ENCODE peak calls at places on chromosomes 6 and 20, in four cellular contexts. U, R, K and H are unnamed samples.

GRCh38 chr20:23206995-23207394 is 120.9 kb upstream of the CD93 start:
- DNase-seq in U (no peak), R (no peak), K (no peak), H (no peak)

GRCh38 chr6:18415207-18415606 is 28.1 kb downstream of the RNF144B start:
- DNase-seq in U (no peak), R (peak), K (no peak), H (no peak)

GRCh38 chr6:87104657-87105056 is 9.8 kb upstream of the CGA start:
- DNase-seq in U (no peak), R (no peak), K (no peak), H (no peak)

GRCh38 chr20:13297105-13297899 is 76.2 kb downstream of the ISM1 start:
- DNase-seq in U (no peak), R (no peak), K (peak), H (no peak)

GRCh38 chr6:55825402-55826051 is 49.9 kb downstream of the BMP5 start:
- DNase-seq in U (peak), R (no peak), K (no peak), H (no peak)

GRCh38 chr20:17613328-17614175 is 43.7 kb downstream of the DSTN start:
- DNase-seq in U (no peak), R (no peak), K (no peak), H (no peak)

GRCh38 chr6:121055572-121056163 is 278.6 kb downstream of the TBC1D32 start:
- DNase-seq in U (peak), R (peak), K (peak), H (no peak)

GRCh38 chr20:40506567-40506966 is 182.5 kb downstream of the MAFB start:
- DNase-seq in U (peak), R (peak), K (peak), H (no peak)

GRCh38 chr6:33249732-33250625 is 21.7 kb downstream of the VPS52 start:
- DNase-seq in U (no peak), R (peak), K (no peak), H (no peak)

GRCh38 chr6:73732845-73733675 is 37.1 kb downstream of the CD109 start:
- DNase-seq in U (peak), R (peak), K (peak), H (no peak)

GRCh38 chr20:13929836-13930235 is 60.6 kb downstream of the SEL1L2 start:
- DNase-seq in U (no peak), R (no peak), K (no peak), H (no peak)

GRCh38 chr20:35558416-35558815 is 16.5 kb downstream of the ERGIC3 start:
- DNase-seq in U (no peak), R (peak), K (no peak), H (no peak)

GRCh38 chr6:72963946-72964345 is 261.4 kb downstream of the KHDC1L start:
- DNase-seq in U (no peak), R (no peak), K (no peak), H (no peak)

GRCh38 chr6:147548930-147549475 is 40.5 kb downstream of the SAMD5 start:
- DNase-seq in U (no peak), R (no peak), K (no peak), H (no peak)

GRCh38 chr6:158149641-158150040 is 18.4 kb downstream of the SERAC1 start:
- DNase-seq in U (no peak), R (no peak), K (no peak), H (no peak)

GRCh38 chr6:159988983-159989454 is 20.1 kb downstream of the IGF2R start:
- DNase-seq in U (no peak), R (peak), K (no peak), H (no peak)

GRCh38 chr20:60131375-60131774 is 173.2 kb downstream of the CDH26 start:
- DNase-seq in U (no peak), R (no peak), K (no peak), H (no peak)

GRCh38 chr6:167141667-167142432 is 15.9 kb downstream of the GPR31 start:
- DNase-seq in U (peak), R (peak), K (peak), H (no peak)

GRCh38 chr20:1810926-1811620 is 84.1 kb upstream of the SIRPA start:
- DNase-seq in U (no peak), R (no peak), K (peak), H (no peak)

GRCh38 chr20:25353754-25354705 is 36.6 kb downstream of the ABHD12 start:
- DNase-seq in U (no peak), R (no peak), K (no peak), H (no peak)

GRCh38 chr6:149445095-149445466 is 39.7 kb downstream of the ZC3H12D start:
- DNase-seq in U (no peak), R (no peak), K (no peak), H (no peak)

GRCh38 chr6:170056329-170056728 is 234.5 kb downstream of the DLL1 start:
- DNase-seq in U (no peak), R (no peak), K (no peak), H (peak)

GRCh38 chr6:16483315-16483875 is 245.0 kb downstream of the GMPR start:
- DNase-seq in U (no peak), R (no peak), K (no peak), H (no peak)

GRCh38 chr20:64009811-64010387 is 26.1 kb upstream of the C20orf204 start:
- DNase-seq in U (no peak), R (no peak), K (no peak), H (no peak)

GRCh38 chr20:1212607-1213396 is 9.5 kb downstream of the C20orf202 start:
- DNase-seq in U (peak), R (peak), K (peak), H (peak)

GRCh38 chr6:4973415-4973814 is 30.4 kb downstream of the RPP40 start:
- DNase-seq in U (no peak), R (no peak), K (no peak), H (no peak)

GRCh38 chr6:88238901-88239300 is 72.8 kb upstream of the CNR1 start:
- DNase-seq in U (no peak), R (no peak), K (no peak), H (no peak)

GRCh38 chr6:108163267-108163643 is 2.6 kb upstream of the NR2E1 start:
- DNase-seq in U (peak), R (no peak), K (no peak), H (no peak)

GRCh38 chr6:34970962-34971361 is 81.9 kb downstream of the ANKS1A start:
- DNase-seq in U (no peak), R (no peak), K (no peak), H (no peak)

DNA sequence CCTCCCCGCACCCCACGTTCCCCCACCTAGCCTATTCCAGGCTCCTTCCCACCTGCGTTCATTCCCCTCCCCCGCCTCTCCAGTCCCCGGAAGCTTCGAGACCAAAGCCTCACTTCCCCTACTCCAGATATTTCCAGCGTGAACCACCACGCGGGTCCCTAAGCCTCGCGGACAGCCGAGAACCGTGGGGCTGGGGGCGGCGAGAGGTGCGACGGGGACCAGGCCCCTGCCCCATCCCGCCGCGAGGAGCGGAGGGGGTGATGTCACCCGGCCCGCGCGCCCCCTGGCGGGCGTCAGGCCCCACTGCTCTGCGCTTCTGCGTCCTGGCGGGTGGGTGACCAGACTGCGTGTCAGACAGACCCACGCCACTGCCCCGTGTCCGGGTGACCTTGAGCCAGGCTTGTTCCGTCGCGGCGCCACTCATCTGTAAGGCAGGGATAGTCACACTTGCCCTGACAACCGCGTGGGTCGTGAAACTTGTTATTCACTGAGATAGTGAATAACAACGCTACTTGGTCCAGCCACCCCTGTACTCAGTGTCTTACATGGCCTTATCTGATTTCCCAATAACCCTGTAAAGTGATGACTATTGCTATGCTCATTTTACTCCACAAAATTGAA is 9.0 kb upstream of the HSP90AB1 start:
- DNase-seq in U (peak), R (peak), K (peak), H (peak)
- TF ChIP-seq EP300 in U (no peak), R (peak), K (no peak), H (no peak)

GRCh38 chr6:134438825-134439224 is 120.9 kb upstream of the SGK1 start:
- DNase-seq in U (no peak), R (no peak), K (no peak), H (no peak)

GRCh38 chr6:134436281-134436815 is 118.4 kb upstream of the SGK1 start:
- DNase-seq in U (peak), R (peak), K (peak), H (no peak)

GRCh38 chr6:134435814-134436280 is 117.9 kb upstream of the SGK1 start:
- DNase-seq in U (no peak), R (no peak), K (no peak), H (no peak)

GRCh38 chr6:134437376-134437775 is 119.5 kb upstream of the SGK1 start:
- DNase-seq in U (peak), R (peak), K (no peak), H (no peak)

GRCh38 chr6:134436950-134437349 is 119.0 kb upstream of the SGK1 start:
- DNase-seq in U (no peak), R (no peak), K (no peak), H (no peak)
- TF ChIP-seq RNF2 in U (no peak), R (no peak), K (no peak), H (no peak)

GRCh38 chr6:133951881-133952814 is 876 bp upstream of the TBPL1 start:
- DNase-seq in U (peak), R (peak), K (peak), H (no peak)
- TF ChIP-seq EP300 in U (no peak), R (no peak), K (no peak), H (no peak)

GRCh38 chr20:11682285-11682684 is 235.4 kb upstream of the BTBD3 start:
- DNase-seq in U (no peak), R (no peak), K (no peak), H (no peak)

GRCh38 chr20:11677445-11678235 is 240.1 kb upstream of the BTBD3 start:
- DNase-seq in U (no peak), R (no peak), K (no peak), H (no peak)

GRCh38 chr20:11672959-11673358 is 244.7 kb upstream of the BTBD3 start:
- DNase-seq in U (no peak), R (no peak), K (no peak), H (no peak)

GRCh38 chr20:11675920-11676617 is 241.6 kb upstream of the BTBD3 start:
- DNase-seq in U (no peak), R (no peak), K (no peak), H (no peak)

GRCh38 chr20:11676618-11677289 is 240.9 kb upstream of the BTBD3 start:
- DNase-seq in U (peak), R (peak), K (peak), H (peak)
- TF ChIP-seq RNF2 in U (no peak), R (no peak), K (no peak), H (no peak)

DNA sequence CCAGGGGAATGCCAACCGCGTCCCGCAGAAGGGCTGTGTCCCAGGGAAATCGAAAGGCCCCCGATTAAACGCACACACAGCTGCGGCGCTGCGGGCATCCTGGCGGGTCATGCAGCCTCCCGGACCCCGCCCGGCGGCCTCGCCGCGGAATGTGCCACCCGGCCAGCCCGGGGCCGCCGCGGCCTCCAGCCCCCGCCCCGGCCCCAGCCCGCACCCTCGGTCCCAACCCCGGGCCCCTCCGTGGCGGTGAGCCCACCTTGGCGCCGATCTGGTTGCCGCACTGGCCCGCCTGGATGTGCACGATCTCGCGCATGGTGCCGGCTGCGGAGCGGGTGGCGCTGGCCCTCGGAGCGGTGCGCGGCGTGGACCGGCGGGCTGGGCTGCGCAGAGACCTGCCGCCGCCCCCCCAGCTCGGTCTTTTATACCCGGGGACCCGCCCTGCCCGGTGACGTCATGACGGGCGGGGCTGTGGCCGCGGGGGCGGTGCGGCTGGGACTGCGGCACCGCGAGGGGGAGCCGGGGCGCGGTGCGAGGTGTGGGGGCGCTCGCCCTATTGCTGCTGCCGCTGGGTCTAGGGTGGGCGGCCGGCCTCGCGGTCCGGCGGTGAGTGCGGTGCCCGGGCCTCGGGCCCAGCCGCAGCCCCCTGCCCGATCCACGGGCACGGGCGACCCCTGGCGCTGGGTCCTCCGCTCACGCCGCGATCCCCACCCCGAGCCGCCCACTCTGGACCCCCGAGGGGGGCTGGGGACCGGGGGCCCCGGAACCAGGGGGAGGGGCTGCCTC is at the start of gene TUBB2A:
- DNase-seq in U (peak), R (peak), K (peak), H (peak)
- TF ChIP-seq EP300 in U (no peak), R (no peak), K (peak), H (no peak)

GRCh38 chr6:105763866-105764265 is 322.3 kb upstream of the PRDM1 start:
- DNase-seq in U (no peak), R (no peak), K (no peak), H (no peak)

GRCh38 chr6:105760746-105761145 is 325.4 kb upstream of the PRDM1 start:
- DNase-seq in U (no peak), R (no peak), K (no peak), H (no peak)

GRCh38 chr6:105767541-105767940 is 318.6 kb upstream of the PRDM1 start:
- DNase-seq in U (no peak), R (no peak), K (no peak), H (no peak)

GRCh38 chr6:105765239-105765638 is 320.9 kb upstream of the PRDM1 start:
- DNase-seq in U (no peak), R (no peak), K (no peak), H (no peak)

DNA sequence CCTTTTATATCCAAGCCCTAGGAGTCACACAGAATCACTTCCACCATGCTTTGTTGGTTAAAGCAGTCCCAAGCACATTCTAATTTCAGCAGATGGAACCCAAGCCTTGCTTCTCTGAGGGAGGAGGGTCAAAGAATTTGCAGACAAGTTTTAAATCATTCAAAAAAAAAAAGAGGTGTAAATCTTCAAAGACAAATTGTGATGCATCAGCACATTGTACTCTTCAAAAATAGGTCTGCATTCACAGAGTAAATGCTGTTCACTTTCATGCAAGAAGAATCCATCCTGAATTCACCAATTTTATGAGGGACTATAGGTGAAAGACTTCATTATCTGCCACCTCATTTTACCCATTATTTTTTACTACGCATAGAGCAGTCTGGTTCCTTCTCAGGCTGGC is 321.8 kb upstream of the PRDM1 start:
- DNase-seq in U (no peak), R (no peak), K (no peak), H (no peak)
- TF ChIP-seq RNF2 in U (no peak), R (no peak), K (no peak), H (no peak)

GRCh38 chr6:113377362-113377942 is 479.7 kb upstream of the MARCKS start:
- DNase-seq in U (no peak), R (no peak), K (no peak), H (no peak)

GRCh38 chr6:113381232-113381631 is 475.9 kb upstream of the MARCKS start:
- DNase-seq in U (no peak), R (no peak), K (no peak), H (no peak)

GRCh38 chr6:113376847-113377165 is 480.3 kb upstream of the MARCKS start:
- DNase-seq in U (no peak), R (no peak), K (no peak), H (no peak)

GRCh38 chr6:113380591-113380990 is 476.6 kb upstream of the MARCKS start:
- DNase-seq in U (no peak), R (no peak), K (no peak), H (no peak)

GRCh38 chr6:113375950-113376846 is 480.9 kb upstream of the MARCKS start:
- DNase-seq in U (no peak), R (no peak), K (no peak), H (no peak)
- TF ChIP-seq EP300 in U (no peak), R (no peak), K (no peak), H (no peak)